ENCODE peak calls at places on chromosome 12, in four cellular contexts. I is esophagus squamous epithelium, N is upper lobe of right lung, Q is pancreas. Y is an unnamed sample.

GRCh38 chr12:24840046-24840800 is 108.7 kb downstream of the BCAT1 start:
- DNase-seq in Q (no peak), I (no peak), N (no peak), Y (no peak)

GRCh38 chr12:10304161-10304574 is 3.5 kb upstream of the KLRD1 start:
- DNase-seq in I (no peak), Q (no peak), N (no peak), Y (peak; percentile 31)

GRCh38 chr12:111396726-111397445 is 8.8 kb upstream of the SH2B3 start:
- DNase-seq in N (peak; percentile 94), Q (peak; percentile 94), I (peak; percentile 36), Y (peak; percentile 5)

GRCh38 chr12:9648701-9649531 is 20.6 kb upstream of the CLEC2D start:
- DNase-seq in I (no peak), Q (no peak), N (no peak), Y (no peak)

GRCh38 chr12:119486599-119487154 is 106.9 kb upstream of the TMEM233 start:
- DNase-seq in I (no peak), N (no peak), Q (no peak), Y (no peak)

GRCh38 chr12:106101798-106102197 is 37.0 kb downstream of the NUAK1 start:
- DNase-seq in N (no peak), Q (no peak), I (no peak), Y (no peak)

GRCh38 chr12:96141216-96141944 is 52.8 kb upstream of the ELK3 start:
- DNase-seq in Q (no peak), N (no peak), I (no peak), Y (no peak)

GRCh38 chr12:103626498-103626897 is 39.4 kb downstream of the STAB2 start:
- DNase-seq in I (no peak), N (no peak), Q (no peak), Y (no peak)

GRCh38 chr12:69682136-69682755 is 16.9 kb downstream of the BEST3 start:
- DNase-seq in Q (no peak), N (no peak), I (no peak), Y (no peak)

GRCh38 chr12:68508536-68509050 is 102.1 kb upstream of the RAP1B start:
- DNase-seq in Q (no peak), N (no peak), I (no peak), Y (no peak)

GRCh38 chr12:3892631-3893030 is 19.4 kb upstream of the PARP11 start:
- DNase-seq in N (no peak), I (no peak), Q (no peak), Y (no peak)

GRCh38 chr12:109579639-109580038 is 6.0 kb downstream of the MVK start:
- DNase-seq in Q (peak; percentile 16), I (no peak), N (no peak), Y (no peak)

GRCh38 chr12:109156036-109156435 is 39.6 kb downstream of the ACACB start:
- DNase-seq in Q (no peak), I (no peak), N (no peak), Y (no peak)

GRCh38 chr12:39427360-39427808 is 15.5 kb downstream of the KIF21A start:
- DNase-seq in I (no peak), N (no peak), Q (no peak), Y (no peak)

GRCh38 chr12:51077930-51078329 is 5.5 kb downstream of the CSRNP2 start:
- DNase-seq in I (no peak), Q (no peak), N (no peak), Y (no peak)

GRCh38 chr12:26863515-26863914 is 30.5 kb upstream of the ITPR2 start:
- DNase-seq in N (no peak), I (no peak), Q (no peak), Y (no peak)

GRCh38 chr12:50550530-50551223 is 45.9 kb downstream of the DIP2B start:
- DNase-seq in I (no peak), N (no peak), Q (no peak), Y (peak; percentile 59)

GRCh38 chr12:19915392-19916192 is 452.7 kb upstream of the PDE3A start:
- DNase-seq in Q (no peak), N (no peak), I (no peak), Y (no peak)

GRCh38 chr12:88810806-88811205 is 230.5 kb upstream of the KITLG start:
- DNase-seq in Q (no peak), N (no peak), I (no peak), Y (no peak)

GRCh38 chr12:86134571-86134970 is 121.6 kb downstream of the MGAT4C start:
- DNase-seq in N (no peak), I (no peak), Q (no peak), Y (no peak)

GRCh38 chr12:53960187-53961024 is 5.7 kb downstream of the HOXC12 start:
- DNase-seq in Q (peak; percentile 47), N (no peak), I (no peak), Y (no peak)

GRCh38 chr12:3307419-3307818 is 183.6 kb upstream of the PRMT8 start:
- DNase-seq in I (no peak), Q (peak; percentile 35), N (no peak), Y (no peak)

GRCh38 chr12:113633678-113634332 is 162.1 kb upstream of the LHX5 start:
- DNase-seq in N (no peak), I (no peak), Q (no peak), Y (no peak)

GRCh38 chr12:15131462-15131861 is 89.8 kb downstream of the RERG start:
- DNase-seq in I (no peak), N (no peak), Q (no peak), Y (no peak)

GRCh38 chr12:69028941-69029729 is 96.2 kb upstream of the CPM start:
- DNase-seq in I (no peak), Q (no peak), N (no peak), Y (no peak)

GRCh38 chr12:59429766-59430165 is 166.1 kb upstream of the SLC16A7 start:
- DNase-seq in N (no peak), Q (no peak), I (no peak), Y (no peak)

GRCh38 chr12:130212384-130212783 is 50.1 kb downstream of the FZD10 start:
- DNase-seq in N (no peak), Q (no peak), I (no peak), Y (no peak)

GRCh38 chr12:92444763-92445162 is 258.0 kb upstream of the PLEKHG7 start:
- DNase-seq in I (no peak), N (no peak), Q (no peak), Y (no peak)
- H3K27ac ChIP-seq in I (peak overlapping the region; percentile 70), N (peak overlapping the region; percentile 21), Q (no peak overlapping the region), Y (no peak overlapping the region)

GRCh38 chr12:56991319-56991906 is 14.9 kb downstream of the ZBTB39 start:
- DNase-seq in I (no peak), Q (no peak), N (no peak), Y (no peak)
- H3K27ac ChIP-seq in I (peak overlapping the region; percentile 18), Q (no peak overlapping the region), N (peak overlapping the region; percentile 49), Y (no peak overlapping the region)

DNA sequence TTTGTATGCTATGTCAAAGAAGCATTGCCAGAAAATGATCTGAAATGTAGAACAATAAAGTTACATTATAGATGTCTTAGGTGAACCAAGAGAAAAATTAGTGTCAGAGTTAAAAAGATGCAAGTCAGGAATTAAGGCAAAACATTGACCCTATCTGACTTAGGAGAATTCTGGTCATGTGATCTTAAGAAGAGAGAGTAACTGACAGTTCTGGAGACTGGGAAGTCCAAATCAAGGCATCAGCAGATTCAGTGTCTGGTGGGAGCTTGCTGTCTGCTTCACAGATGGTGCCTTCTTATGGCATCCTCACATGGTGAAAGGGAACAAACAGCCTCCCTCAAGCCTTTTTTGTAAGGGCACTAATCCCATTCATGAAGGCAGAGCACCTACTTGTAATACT is 42.8 kb downstream of the BICD1 start:
- DNase-seq in N (no peak), I (no peak), Q (no peak), Y (no peak)
- H3K27ac ChIP-seq in N (no peak overlapping the region), I (no peak overlapping the region), Q (no peak overlapping the region), Y (no peak overlapping the region)

GRCh38 chr12:48198985-48199384 is 4.1 kb downstream of the OR10AD1 start:
- DNase-seq in I (no peak), N (no peak), Q (no peak), Y (no peak)
- H3K27ac ChIP-seq in I (peak overlapping the region; percentile 93), N (peak overlapping the region; percentile 100), Q (peak overlapping the region; percentile 96), Y (peak overlapping the region; percentile 81)

GRCh38 chr12:123269395-123269892 is 2.2 kb downstream of the CDK2AP1 start:
- DNase-seq in Q (peak; percentile 88), I (no peak), N (peak; percentile 79), Y (no peak)
- H3K27ac ChIP-seq in Q (peak overlapping the region; percentile 62), I (peak overlapping the region; percentile 94), N (peak overlapping the region; percentile 78), Y (peak overlapping the region; percentile 65)

GRCh38 chr12:2169964-2170363 is 117.2 kb downstream of the CACNA1C start:
- DNase-seq in I (no peak), N (no peak), Q (no peak), Y (no peak)
- H3K27ac ChIP-seq in I (peak overlapping the region; percentile 47), N (no peak overlapping the region), Q (no peak overlapping the region), Y (no peak overlapping the region)

GRCh38 chr12:80714846-80715245 is 1.9 kb upstream of the MYF5 start:
- DNase-seq in I (no peak), N (no peak), Q (no peak), Y (no peak)

GRCh38 chr12:80712866-80713265 is 3.8 kb upstream of the MYF5 start:
- DNase-seq in Q (no peak), I (no peak), N (no peak), Y (no peak)

GRCh38 chr12:80711866-80712265 is 4.4 kb downstream of the MYF6 start:
- DNase-seq in N (no peak), Q (no peak), I (no peak), Y (no peak)

GRCh38 chr12:80714055-80714454 is 2.7 kb upstream of the MYF5 start:
- DNase-seq in I (no peak), Q (no peak), N (no peak), Y (no peak)

GRCh38 chr12:80713419-80713818 is 3.3 kb upstream of the MYF5 start:
- DNase-seq in I (no peak), Q (no peak), N (no peak), Y (no peak)
- H3K27ac ChIP-seq in I (no peak overlapping the region), Q (no peak overlapping the region), N (no peak overlapping the region), Y (no peak overlapping the region)

GRCh38 chr12:49131973-49132461 is 822 bp upstream of the TUBA1B start:
- DNase-seq in I (no peak), N (no peak), Q (no peak), Y (no peak)

GRCh38 chr12:49130151-49131050 is 794 bp downstream of the TUBA1B start:
- DNase-seq in N (peak; percentile 98), I (peak; percentile 65), Q (peak; percentile 98), Y (peak; percentile 66)

GRCh38 chr12:49131051-49131972 is at the start of gene TUBA1B:
- DNase-seq in N (peak; percentile 96), Q (peak; percentile 97), I (peak; percentile 61), Y (peak; percentile 33)

GRCh38 chr12:49133590-49133989 is 2.4 kb upstream of the TUBA1B start:
- DNase-seq in N (no peak), I (no peak), Q (no peak), Y (no peak)

GRCh38 chr12:49133014-49133413 is 1.8 kb upstream of the TUBA1B start:
- DNase-seq in I (no peak), Q (no peak), N (no peak), Y (no peak)
- H3K27ac ChIP-seq in I (no peak overlapping the region), Q (no peak overlapping the region), N (no peak overlapping the region), Y (no peak overlapping the region)

Y was measured in epithelial cell of prostate.